ENCODE peak calls at places on chromosomes 1 and 21, in seven cellular contexts. Z is aorta, D is hippocampal formation, J is fibroblast of mammary gland, R is MM.1S, A is NCI-H1417, G is A549. V is an unnamed sample.
A peak's percentile ranks its signal among the peaks of the same experiment; 100 is the strongest.

GRCh38 chr1:113975211-113975895 is 3.9 kb upstream of the OLFML3 start:
- DNase-seq in Z (no peak), D (no peak), J (no peak), R (no peak), A (no peak), G (no peak), V (no peak)

GRCh38 chr1:68375919-68376318 is 73.8 kb downstream of the RPE65 start:
- DNase-seq in Z (no peak), D (no peak), J (peak; percentile 46), R (no peak), A (no peak), G (no peak), V (no peak)

GRCh38 chr1:1759456-1760344 is 18.6 kb downstream of the NADK start:
- DNase-seq in Z (no peak), D (no peak), J (no peak), R (no peak), A (peak; percentile 29), G (no peak), V (no peak)

GRCh38 chr1:108125312-108126138 is 74.6 kb downstream of the SLC25A24 start:
- DNase-seq in Z (no peak), D (peak; percentile 60), J (peak; percentile 79), R (peak; percentile 44), A (peak; percentile 91), G (peak; percentile 68), V (peak; percentile 32)

GRCh38 chr1:6869002-6869380 is 83.7 kb downstream of the CAMTA1 start:
- DNase-seq in Z (no peak), D (peak; percentile 10), J (no peak), R (no peak), A (no peak), G (no peak), V (no peak)

GRCh38 chr1:109579044-109579443 is 30.6 kb downstream of the GNAI3 start:
- DNase-seq in Z (no peak), D (no peak), J (peak; percentile 28), R (no peak), A (no peak), G (no peak), V (no peak)

GRCh38 chr21:34343347-34344057 is 20.3 kb upstream of the KCNE2 start:
- DNase-seq in Z (no peak), D (no peak), J (no peak), R (no peak), A (no peak), G (no peak), V (no peak)

GRCh38 chr1:228347181-228347580 is 59.5 kb downstream of the TRIM11 start:
- DNase-seq in Z (peak; percentile 48), D (no peak), J (no peak), R (no peak), A (no peak), G (no peak), V (no peak)

GRCh38 chr1:165161130-165161529 is 195.4 kb downstream of the LMX1A start:
- DNase-seq in Z (no peak), D (no peak), J (no peak), R (no peak), A (no peak), G (no peak), V (no peak)

GRCh38 chr21:36260030-36260787 is 59.8 kb upstream of the MORC3 start:
- DNase-seq in Z (no peak), D (no peak), J (peak; percentile 68), R (peak; percentile 87), A (peak; percentile 59), G (peak; percentile 40), V (peak; percentile 39)

V was measured in T47D.